ENCODE peak calls at places on chromosomes 5 and 9, in ten cellular contexts. One of them, this sample, is unnamed.

GRCh38 chr9:111798786-111799185 is 4.0 kb upstream of the SHOC1 start:
- DNase-seq in PC-3: peak
- DNase-seq in PC-9: no peak
- DNase-seq in transverse colon: no peak
- DNase-seq in spleen: no peak
- DNase-seq in type B pancreatic cell: no peak
- DNase-seq in stomach: no peak
- DNase-seq in GM23338: no peak
- DNase-seq in BE2C: no peak
- DNase-seq in CD8-positive, alpha-beta T cell: no peak
- DNase-seq in this sample: no peak

GRCh38 chr9:109918359-109919163 is 138.6 kb downstream of the PALM2AKAP2 start:
- DNase-seq in PC-3: no peak
- DNase-seq in PC-9: no peak
- DNase-seq in transverse colon: peak
- DNase-seq in spleen: no peak
- DNase-seq in type B pancreatic cell: no peak
- DNase-seq in stomach: no peak
- DNase-seq in GM23338: no peak
- DNase-seq in BE2C: no peak
- DNase-seq in CD8-positive, alpha-beta T cell: no peak
- DNase-seq in this sample: no peak

GRCh38 chr5:40121236-40121635 is 558.5 kb upstream of the PTGER4 start:
- DNase-seq in PC-3: no peak
- DNase-seq in PC-9: no peak
- DNase-seq in transverse colon: no peak
- DNase-seq in spleen: no peak
- DNase-seq in type B pancreatic cell: no peak
- DNase-seq in stomach: no peak
- DNase-seq in GM23338: no peak
- DNase-seq in BE2C: no peak
- DNase-seq in CD8-positive, alpha-beta T cell: no peak
- DNase-seq in this sample: no peak

GRCh38 chr9:93501406-93501805 is 48.0 kb upstream of the FAM120AOS start:
- DNase-seq in PC-3: no peak
- DNase-seq in PC-9: no peak
- DNase-seq in transverse colon: no peak
- DNase-seq in spleen: no peak
- DNase-seq in type B pancreatic cell: no peak
- DNase-seq in stomach: no peak
- DNase-seq in GM23338: no peak
- DNase-seq in BE2C: no peak
- DNase-seq in CD8-positive, alpha-beta T cell: no peak
- DNase-seq in this sample: no peak

GRCh38 chr5:16754621-16755020 is 137.8 kb upstream of the RETREG1 start:
- DNase-seq in PC-3: no peak
- DNase-seq in PC-9: no peak
- DNase-seq in transverse colon: no peak
- DNase-seq in spleen: no peak
- DNase-seq in type B pancreatic cell: no peak
- DNase-seq in stomach: no peak
- DNase-seq in GM23338: peak
- DNase-seq in BE2C: no peak
- DNase-seq in CD8-positive, alpha-beta T cell: no peak
- DNase-seq in this sample: no peak

GRCh38 chr9:130150779-130151381 is 21.3 kb upstream of the NCS1 start:
- DNase-seq in PC-3: peak
- DNase-seq in PC-9: no peak
- DNase-seq in transverse colon: no peak
- DNase-seq in spleen: no peak
- DNase-seq in type B pancreatic cell: no peak
- DNase-seq in stomach: no peak
- DNase-seq in GM23338: no peak
- DNase-seq in BE2C: no peak
- DNase-seq in CD8-positive, alpha-beta T cell: no peak
- DNase-seq in this sample: no peak

GRCh38 chr5:139725073-139725830 is 70.4 kb upstream of the PSD2 start:
- DNase-seq in PC-3: peak
- DNase-seq in PC-9: peak
- DNase-seq in transverse colon: no peak
- DNase-seq in spleen: peak
- DNase-seq in type B pancreatic cell: no peak
- DNase-seq in stomach: peak
- DNase-seq in GM23338: no peak
- DNase-seq in BE2C: peak
- DNase-seq in CD8-positive, alpha-beta T cell: no peak
- DNase-seq in this sample: no peak

GRCh38 chr9:134589748-134590147 is 51.9 kb upstream of the COL5A1 start:
- DNase-seq in PC-3: no peak
- DNase-seq in PC-9: no peak
- DNase-seq in transverse colon: no peak
- DNase-seq in spleen: no peak
- DNase-seq in type B pancreatic cell: peak
- DNase-seq in stomach: no peak
- DNase-seq in GM23338: peak
- DNase-seq in BE2C: no peak
- DNase-seq in CD8-positive, alpha-beta T cell: no peak
- DNase-seq in this sample: no peak

GRCh38 chr5:115372121-115372520 is 75.7 kb upstream of the CCDC112 start:
- DNase-seq in PC-3: peak
- DNase-seq in PC-9: no peak
- DNase-seq in transverse colon: no peak
- DNase-seq in spleen: no peak
- DNase-seq in type B pancreatic cell: no peak
- DNase-seq in stomach: no peak
- DNase-seq in GM23338: no peak
- DNase-seq in BE2C: no peak
- DNase-seq in CD8-positive, alpha-beta T cell: no peak
- DNase-seq in this sample: no peak

GRCh38 chr9:8622871-8623270 is 823.3 kb upstream of the DMAC1 start:
- DNase-seq in PC-3: no peak
- DNase-seq in PC-9: no peak
- DNase-seq in transverse colon: no peak
- DNase-seq in spleen: no peak
- DNase-seq in type B pancreatic cell: no peak
- DNase-seq in stomach: no peak
- DNase-seq in GM23338: no peak
- DNase-seq in BE2C: no peak
- DNase-seq in CD8-positive, alpha-beta T cell: no peak
- DNase-seq in this sample: no peak

GRCh38 chr9:35748858-35749514 is at the start of the genes GBA2 and RGP1:
- DNase-seq in PC-3: peak
- DNase-seq in PC-9: peak
- DNase-seq in transverse colon: peak
- DNase-seq in spleen: peak
- DNase-seq in type B pancreatic cell: peak
- DNase-seq in stomach: peak
- DNase-seq in GM23338: peak
- DNase-seq in BE2C: peak
- DNase-seq in CD8-positive, alpha-beta T cell: peak
- DNase-seq in this sample: no peak

GRCh38 chr5:53114988-53115387 is 5.4 kb upstream of the MOCS2 start:
- DNase-seq in PC-3: peak
- DNase-seq in PC-9: no peak
- DNase-seq in transverse colon: no peak
- DNase-seq in spleen: no peak
- DNase-seq in type B pancreatic cell: no peak
- DNase-seq in stomach: no peak
- DNase-seq in GM23338: peak
- DNase-seq in BE2C: no peak
- DNase-seq in CD8-positive, alpha-beta T cell: no peak
- DNase-seq in this sample: no peak
- TF ChIP-seq CTCF in PC-3: peak
- TF ChIP-seq CTCF in PC-9: peak
- TF ChIP-seq CTCF in transverse colon: no peak
- TF ChIP-seq CTCF in spleen: no peak
- TF ChIP-seq CTCF in type B pancreatic cell: peak
- TF ChIP-seq CTCF in stomach: no peak
- TF ChIP-seq CTCF in GM23338: peak
- TF ChIP-seq CTCF in BE2C: peak
- TF ChIP-seq CTCF in CD8-positive, alpha-beta T cell: no peak
- TF ChIP-seq CTCF in this sample: no peak

DNA sequence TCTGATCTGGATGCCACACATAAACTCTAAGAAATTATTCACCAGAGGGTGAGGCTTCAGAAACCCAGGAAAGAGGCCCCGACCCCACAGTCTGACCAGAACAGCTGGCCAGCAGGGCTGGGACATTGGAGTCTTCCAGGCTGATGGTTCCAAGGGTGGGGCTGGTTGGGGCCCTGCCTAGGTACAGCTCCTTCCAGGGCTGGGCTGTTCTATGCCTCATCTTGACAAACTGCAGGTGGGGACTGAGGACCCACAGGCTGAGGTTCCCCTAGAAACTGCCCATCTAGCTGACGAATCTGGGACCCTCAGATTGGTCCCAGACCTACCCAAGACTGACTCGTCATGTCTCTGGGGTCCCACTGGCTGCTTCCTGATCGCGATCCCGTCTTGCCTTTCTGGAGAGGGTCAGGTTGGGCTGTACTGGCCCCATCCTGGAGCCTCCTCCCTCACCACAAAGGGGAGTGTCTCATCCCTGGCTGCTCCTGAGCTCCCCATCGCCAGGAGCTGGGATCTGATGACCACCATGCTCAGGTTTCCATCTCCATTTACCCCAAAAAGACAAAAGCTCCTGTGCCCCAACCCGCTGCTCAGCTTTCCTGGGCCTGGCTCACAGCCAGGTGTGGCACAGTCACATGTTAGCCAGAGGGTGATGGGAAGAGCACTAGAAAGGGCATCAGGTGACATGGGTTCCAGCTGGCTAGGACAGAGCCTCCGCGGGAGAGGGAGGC is 47.2 kb upstream of the CDKN2AIPNL start:
- DNase-seq in PC-3: no peak
- DNase-seq in PC-9: no peak
- DNase-seq in transverse colon: no peak
- DNase-seq in spleen: peak
- DNase-seq in type B pancreatic cell: no peak
- DNase-seq in stomach: no peak
- DNase-seq in GM23338: no peak
- DNase-seq in BE2C: no peak
- DNase-seq in CD8-positive, alpha-beta T cell: no peak
- DNase-seq in this sample: no peak
- TF ChIP-seq CTCF in PC-3: no peak
- TF ChIP-seq CTCF in PC-9: no peak
- TF ChIP-seq CTCF in transverse colon: no peak
- TF ChIP-seq CTCF in spleen: no peak
- TF ChIP-seq CTCF in type B pancreatic cell: no peak
- TF ChIP-seq CTCF in stomach: no peak
- TF ChIP-seq CTCF in GM23338: no peak
- TF ChIP-seq CTCF in BE2C: no peak
- TF ChIP-seq CTCF in CD8-positive, alpha-beta T cell: no peak
- TF ChIP-seq CTCF in this sample: no peak

DNA sequence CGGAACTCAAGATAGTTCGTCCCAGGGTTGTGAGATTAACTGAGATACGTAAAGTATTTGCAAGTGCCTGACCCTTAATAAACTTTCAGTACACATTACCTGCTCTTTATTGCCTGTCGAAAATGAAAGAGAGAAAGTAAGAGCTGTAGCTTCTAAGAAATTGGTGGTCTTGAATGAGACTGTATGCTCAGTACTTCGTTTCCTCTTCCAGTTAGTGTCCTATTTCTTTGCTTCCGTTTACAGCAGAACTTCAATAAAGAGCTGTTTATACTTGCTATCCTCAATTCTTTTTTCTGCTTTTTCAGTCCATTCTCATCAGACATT is 534 bp downstream of the SRFBP1 start:
- DNase-seq in PC-3: no peak
- DNase-seq in PC-9: no peak
- DNase-seq in transverse colon: no peak
- DNase-seq in spleen: no peak
- DNase-seq in type B pancreatic cell: no peak
- DNase-seq in stomach: no peak
- DNase-seq in GM23338: no peak
- DNase-seq in BE2C: no peak
- DNase-seq in CD8-positive, alpha-beta T cell: no peak
- DNase-seq in this sample: no peak
- TF ChIP-seq CTCF in PC-3: no peak
- TF ChIP-seq CTCF in PC-9: no peak
- TF ChIP-seq CTCF in transverse colon: no peak
- TF ChIP-seq CTCF in spleen: no peak
- TF ChIP-seq CTCF in type B pancreatic cell: no peak
- TF ChIP-seq CTCF in stomach: no peak
- TF ChIP-seq CTCF in GM23338: no peak
- TF ChIP-seq CTCF in BE2C: no peak
- TF ChIP-seq CTCF in CD8-positive, alpha-beta T cell: no peak
- TF ChIP-seq CTCF in this sample: no peak

DNA sequence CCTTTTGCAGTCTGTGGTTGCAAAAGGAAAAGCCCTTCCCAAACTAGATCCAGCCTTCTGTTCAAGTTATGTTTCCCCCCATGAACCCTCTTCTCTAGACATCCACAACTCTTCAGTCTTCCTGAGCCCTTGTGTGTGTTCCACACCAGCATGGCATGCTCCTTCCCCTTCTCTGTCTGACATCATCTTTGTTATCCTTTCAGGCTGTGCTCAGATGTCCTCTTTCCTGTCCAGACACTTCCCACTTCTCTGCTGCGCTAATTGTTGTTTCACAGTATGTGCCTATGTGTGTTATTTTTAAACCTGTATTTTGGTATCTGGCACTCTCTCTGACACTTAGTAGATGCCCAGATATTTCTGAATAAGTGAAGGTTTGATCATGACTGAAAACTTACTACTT is 38.2 kb downstream of the FOCAD start:
- DNase-seq in PC-3: no peak
- DNase-seq in PC-9: no peak
- DNase-seq in transverse colon: no peak
- DNase-seq in spleen: no peak
- DNase-seq in type B pancreatic cell: no peak
- DNase-seq in stomach: no peak
- DNase-seq in GM23338: no peak
- DNase-seq in BE2C: no peak
- DNase-seq in CD8-positive, alpha-beta T cell: no peak
- DNase-seq in this sample: no peak
- TF ChIP-seq CTCF in PC-3: no peak
- TF ChIP-seq CTCF in PC-9: no peak
- TF ChIP-seq CTCF in transverse colon: no peak
- TF ChIP-seq CTCF in spleen: no peak
- TF ChIP-seq CTCF in type B pancreatic cell: no peak
- TF ChIP-seq CTCF in stomach: no peak
- TF ChIP-seq CTCF in GM23338: no peak
- TF ChIP-seq CTCF in BE2C: no peak
- TF ChIP-seq CTCF in CD8-positive, alpha-beta T cell: no peak
- TF ChIP-seq CTCF in this sample: no peak

This sample was measured in D721Med.